ENCODE peak calls at places on chromosomes 7 and 10, in eight cellular contexts. A, Y, T, S, X, P, F and G are unnamed samples.

GRCh38 chr10:34489973-34490372 is 325.1 kb downstream of the PARD3 start:
- DNase-seq in A (no peak), Y (no peak), T (peak; percentile 27), S (no peak), X (no peak), P (no peak), F (no peak), G (no peak)

GRCh38 chr7:92910976-92911375 is 74.6 kb upstream of the CDK6 start:
- DNase-seq in A (no peak), Y (no peak), T (no peak), S (no peak), X (no peak), P (no peak), F (no peak), G (no peak)

GRCh38 chr10:98858525-98858924 is 377.1 kb downstream of the HPSE2 start:
- DNase-seq in A (no peak), Y (no peak), T (no peak), S (no peak), X (no peak), P (no peak), F (no peak), G (no peak)

GRCh38 chr7:91263359-91264082 is 712 bp upstream of the FZD1 start:
- DNase-seq in A (peak; percentile 59), Y (no peak), T (peak; percentile 15), S (peak; percentile 75), X (peak; percentile 67), P (peak; percentile 51), F (peak; percentile 43), G (peak; percentile 83)

GRCh38 chr7:23960361-23960760 is 250.3 kb downstream of the STK31 start:
- DNase-seq in A (no peak), Y (no peak), T (no peak), S (no peak), X (no peak), P (no peak), F (no peak), G (no peak)

GRCh38 chr10:130028465-130028819 is 64.4 kb upstream of the EBF3 start:
- DNase-seq in A (no peak), Y (peak; percentile 71), T (no peak), S (peak; percentile 70), X (no peak), P (no peak), F (no peak), G (no peak)

GRCh38 chr7:71363223-71363622 is 231.3 kb downstream of the GALNT17 start:
- DNase-seq in A (no peak), Y (no peak), T (no peak), S (no peak), X (no peak), P (no peak), F (no peak), G (no peak)

GRCh38 chr7:2175514-2175913 is 57.2 kb downstream of the MAD1L1 start:
- DNase-seq in A (no peak), Y (no peak), T (no peak), S (no peak), X (no peak), P (no peak), F (peak; percentile 69), G (peak; percentile 57)

GRCh38 chr7:113606325-113606724 is 312.5 kb downstream of the PPP1R3A start:
- DNase-seq in A (no peak), Y (no peak), T (no peak), S (no peak), X (no peak), P (no peak), F (no peak), G (no peak)

GRCh38 chr10:76035728-76036409 is 604.4 kb downstream of the LRMDA start:
- DNase-seq in A (no peak), Y (no peak), T (no peak), S (no peak), X (no peak), P (no peak), F (no peak), G (no peak)

GRCh38 chr7:154177584-154177983 is 125.4 kb downstream of the DPP6 start:
- DNase-seq in A (no peak), Y (no peak), T (no peak), S (no peak), X (no peak), P (no peak), F (no peak), G (no peak)

GRCh38 chr10:103968441-103969391 is 1.8 kb downstream of the SLK start:
- DNase-seq in A (no peak), Y (no peak), T (no peak), S (no peak), X (no peak), P (no peak), F (no peak), G (no peak)

GRCh38 chr10:82942572-82943091 is 1067.6 kb downstream of the NRG3 start:
- DNase-seq in A (no peak), Y (no peak), T (no peak), S (no peak), X (no peak), P (peak; percentile 20), F (no peak), G (no peak)

GRCh38 chr10:5484205-5484604 is 15.2 kb downstream of the CALML5 start:
- DNase-seq in A (no peak), Y (no peak), T (no peak), S (no peak), X (no peak), P (no peak), F (no peak), G (no peak)

GRCh38 chr10:79314761-79315601 is 32.3 kb upstream of the PPIF start:
- DNase-seq in A (peak; percentile 18), Y (no peak), T (no peak), S (peak; percentile 74), X (peak; percentile 41), P (no peak), F (no peak), G (peak; percentile 32)

GRCh38 chr10:70592746-70593512 is 9.6 kb downstream of the PRF1 start:
- DNase-seq in A (no peak), Y (no peak), T (no peak), S (no peak), X (no peak), P (no peak), F (no peak), G (no peak)

GRCh38 chr10:69870591-69870990 is 68.9 kb downstream of the COL13A1 start:
- DNase-seq in A (no peak), Y (no peak), T (no peak), S (no peak), X (no peak), P (no peak), F (no peak), G (no peak)

GRCh38 chr7:55624813-55625212 is 52.5 kb upstream of the VOPP1 start:
- DNase-seq in A (no peak), Y (no peak), T (no peak), S (no peak), X (no peak), P (no peak), F (no peak), G (no peak)

GRCh38 chr10:1124796-1125195 is 68.6 kb downstream of the WDR37 start:
- DNase-seq in A (no peak), Y (peak; percentile 64), T (no peak), S (no peak), X (no peak), P (no peak), F (no peak), G (no peak)
- H3K4me1 ChIP-seq in A (no peaks in the 10 kb centered on the region), Y (no peaks in the 10 kb centered on the region), T (no peaks in the 10 kb centered on the region), S (no peaks in the 10 kb centered on the region), X (no peaks in the 10 kb centered on the region), P (peaks cover 10% of the 10 kb centered on the region), F (peaks cover 9% of the 10 kb centered on the region), G (no peaks in the 10 kb centered on the region)

GRCh38 chr10:113052076-113052830 is 102.2 kb downstream of the TCF7L2 start:
- DNase-seq in A (no peak), Y (no peak), T (no peak), S (no peak), X (no peak), P (no peak), F (no peak), G (no peak)
- TF ChIP-seq CTCF in A (peak; percentile 37), Y (no peak), T (peak; percentile 38), S (no peak), X (peak; percentile 19), P (peak; percentile 50), F (peak; percentile 18), G (no peak)

DNA sequence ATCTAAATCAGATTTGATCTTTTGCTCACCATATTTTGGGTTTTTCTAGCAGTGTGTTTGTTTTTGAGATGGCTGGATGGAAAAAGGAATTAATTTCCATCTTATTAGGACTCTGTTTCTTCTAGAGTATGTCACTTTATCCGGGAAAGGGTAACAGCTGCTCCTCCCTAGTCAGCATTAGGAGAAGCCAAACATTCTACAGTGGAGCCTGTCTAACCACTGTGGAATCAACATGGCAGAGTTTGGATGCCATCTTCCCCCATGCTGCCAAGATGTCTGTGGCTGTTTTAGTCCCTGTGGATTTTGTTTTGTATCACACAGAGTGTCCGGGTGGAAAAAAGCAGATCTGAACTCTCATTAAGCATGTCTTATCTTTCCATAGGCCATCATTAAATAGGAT is 16.0 kb upstream of the LMOD2 start:
- DNase-seq in A (no peak), Y (no peak), T (no peak), S (no peak), X (no peak), P (no peak), F (no peak), G (no peak)
- H3K27ac ChIP-seq in A (no peak overlapping the region), Y (no peak overlapping the region), T (no peak overlapping the region), S (no peak overlapping the region), X (no peak overlapping the region), P (peak overlapping the region; percentile 44), F (no peak overlapping the region), G (no peak overlapping the region)

GRCh38 chr10:8595140-8595539 is 540.7 kb downstream of the GATA3 start:
- DNase-seq in A (no peak), Y (no peak), T (no peak), S (no peak), X (no peak), P (no peak), F (no peak), G (no peak)
- H3K4me1 ChIP-seq in A (no peaks in the 10 kb centered on the region), Y (peaks cover 10% of the 10 kb centered on the region), T (peaks cover 9% of the 10 kb centered on the region), S (no peaks in the 10 kb centered on the region), X (no peaks in the 10 kb centered on the region), P (no peaks in the 10 kb centered on the region), F (no peaks in the 10 kb centered on the region), G (no peaks in the 10 kb centered on the region)